ENCODE peak calls at places on chromosomes 1 and 21, in six cellular contexts. F is IMR-90, R is lung, X is neural progenitor cell, K is left ventricle myocardium inferior, U is psoas muscle. O is an unnamed sample. For H3K27me3 and H3K9me3, the result is how much of the 10 kb centered on the place peaks cover.

GRCh38 chr21:28215214-28215954 is 777.3 kb downstream of the LTN1 start:
- DNase-seq in F (peak), R (no peak), X (no peak), K (no peak), U (no peak), O (no peak)

GRCh38 chr1:81949421-81949820 is 148.7 kb downstream of the ADGRL2 start:
- DNase-seq in F (no peak), R (no peak), X (peak), K (no peak), U (no peak), O (no peak)

GRCh38 chr1:59013276-59013927 is 229.6 kb upstream of the JUN start:
- DNase-seq in F (peak), R (no peak), X (peak), K (peak), U (peak), O (no peak)

GRCh38 chr21:36388835-36389234 is 3.6 kb downstream of the CHAF1B start:
- DNase-seq in F (peak), R (peak), X (peak), K (no peak), U (no peak), O (no peak)

GRCh38 chr1:114832057-114832456 is 22.6 kb upstream of the SYCP1 start:
- DNase-seq in F (no peak), R (no peak), X (no peak), K (no peak), U (no peak), O (no peak)

GRCh38 chr1:211613951-211614350 is 35.0 kb upstream of the SLC30A1 start:
- DNase-seq in F (no peak), R (no peak), X (no peak), K (no peak), U (no peak), O (no peak)

GRCh38 chr1:54837002-54837853 is 36.1 kb upstream of the TTC22 start:
- DNase-seq in F (no peak), R (no peak), X (no peak), K (no peak), U (no peak), O (no peak)

GRCh38 chr1:119988316-119989067 is 81.0 kb downstream of the NOTCH2 start:
- DNase-seq in F (peak), R (no peak), X (no peak), K (no peak), U (no peak), O (no peak)

GRCh38 chr1:27042670-27043069 is 30.0 kb upstream of the TENT5B start:
- DNase-seq in F (no peak), R (no peak), X (peak), K (no peak), U (peak), O (no peak)

GRCh38 chr1:60978421-60979357 is 103.7 kb upstream of the NFIA start:
- DNase-seq in F (peak), R (peak), X (no peak), K (peak), U (peak), O (peak)

GRCh38 chr1:34277150-34277549 is 100.4 kb downstream of the C1orf94 start:
- DNase-seq in F (no peak), R (no peak), X (no peak), K (no peak), U (no peak), O (no peak)

GRCh38 chr1:94271373-94271772 is 34.0 kb upstream of the ARHGAP29 start:
- DNase-seq in F (no peak), R (no peak), X (no peak), K (no peak), U (no peak), O (no peak)

GRCh38 chr1:100589667-100590066 is 51.7 kb downstream of the GPR88 start:
- DNase-seq in F (no peak), R (no peak), X (no peak), K (no peak), U (no peak), O (no peak)

GRCh38 chr1:219883400-219884332 is 44.7 kb downstream of the SLC30A10 start:
- DNase-seq in F (no peak), R (no peak), X (peak), K (no peak), U (no peak), O (peak)

GRCh38 chr1:47818682-47819502 is 178.3 kb downstream of the TRABD2B start:
- DNase-seq in F (no peak), R (no peak), X (no peak), K (no peak), U (peak), O (no peak)

GRCh38 chr1:15154480-15155036 is 1.0 kb downstream of the TMEM51 start:
- DNase-seq in F (no peak), R (no peak), X (peak), K (peak), U (peak), O (peak)

GRCh38 chr1:58824753-58825389 is 41.0 kb upstream of the JUN start:
- DNase-seq in F (no peak), R (peak), X (no peak), K (peak), U (no peak), O (no peak)

GRCh38 chr1:4139646-4140045 is 239.6 kb upstream of the C1orf174 start:
- DNase-seq in F (no peak), R (no peak), X (no peak), K (no peak), U (no peak), O (no peak)

GRCh38 chr1:37892151-37893047 is 33.0 kb upstream of the MTF1 start:
- DNase-seq in F (peak), R (no peak), X (no peak), K (no peak), U (no peak), O (no peak)

GRCh38 chr1:200934676-200935245 is 40.1 kb downstream of the INAVA start:
- DNase-seq in F (no peak), R (no peak), X (no peak), K (no peak), U (no peak), O (no peak)

GRCh38 chr1:9860887-9861286 is 37.1 kb upstream of the CLSTN1 start:
- DNase-seq in F (peak), R (no peak), X (no peak), K (no peak), U (peak), O (no peak)

GRCh38 chr1:241990040-241990439 is 8.9 kb downstream of the MAP1LC3C start:
- DNase-seq in F (peak), R (peak), X (no peak), K (peak), U (peak), O (peak)

GRCh38 chr1:172977296-172978027 is 73.3 kb downstream of the TNFSF18 start:
- DNase-seq in F (no peak), R (no peak), X (no peak), K (no peak), U (no peak), O (no peak)

GRCh38 chr1:232352956-232353355 is 277.0 kb downstream of the SIPA1L2 start:
- DNase-seq in F (no peak), R (no peak), X (no peak), K (no peak), U (no peak), O (no peak)

GRCh38 chr1:25809283-25809926 is 9.4 kb downstream of the SELENON start:
- DNase-seq in F (no peak), R (no peak), X (no peak), K (no peak), U (no peak), O (no peak)

GRCh38 chr1:230282157-230282556 is 144.0 kb downstream of the PGBD5 start:
- DNase-seq in F (no peak), R (no peak), X (no peak), K (no peak), U (peak), O (no peak)

GRCh38 chr1:27726173-27726793 is 522 bp downstream of the FAM76A start:
- DNase-seq in F (peak), R (peak), X (peak), K (peak), U (peak), O (peak)

GRCh38 chr21:18041012-18041411 is 203.6 kb upstream of the CHODL start:
- DNase-seq in F (no peak), R (no peak), X (peak), K (no peak), U (no peak), O (peak)

GRCh38 chr1:224615861-224616760 is at the start of gene CNIH3:
- DNase-seq in F (peak), R (no peak), X (peak), K (no peak), U (peak), O (peak)

GRCh38 chr1:197146108-197147095 is at the start of gene ASPM:
- DNase-seq in F (peak), R (peak), X (peak), K (peak), U (peak), O (peak)

GRCh38 chr1:44423706-44424546 is 18.9 kb downstream of the RNF220 start:
- DNase-seq in F (peak), R (peak), X (no peak), K (peak), U (no peak), O (no peak)

GRCh38 chr1:44422161-44422560 is 17.1 kb downstream of the RNF220 start:
- DNase-seq in F (no peak), R (no peak), X (no peak), K (no peak), U (no peak), O (no peak)

GRCh38 chr1:44418022-44418673 is 13.1 kb downstream of the RNF220 start:
- DNase-seq in F (no peak), R (no peak), X (peak), K (no peak), U (no peak), O (no peak)

GRCh38 chr1:44420535-44420934 is 15.5 kb downstream of the RNF220 start:
- DNase-seq in F (no peak), R (no peak), X (no peak), K (no peak), U (no peak), O (no peak)

GRCh38 chr1:44421374-44422028 is 16.4 kb downstream of the RNF220 start:
- DNase-seq in F (no peak), R (no peak), X (peak), K (no peak), U (no peak), O (no peak)
- H3K27me3 ChIP-seq in F (half or more), R (under half), X (half or more), K (half or more), U (under half), O (half or more)

DNA sequence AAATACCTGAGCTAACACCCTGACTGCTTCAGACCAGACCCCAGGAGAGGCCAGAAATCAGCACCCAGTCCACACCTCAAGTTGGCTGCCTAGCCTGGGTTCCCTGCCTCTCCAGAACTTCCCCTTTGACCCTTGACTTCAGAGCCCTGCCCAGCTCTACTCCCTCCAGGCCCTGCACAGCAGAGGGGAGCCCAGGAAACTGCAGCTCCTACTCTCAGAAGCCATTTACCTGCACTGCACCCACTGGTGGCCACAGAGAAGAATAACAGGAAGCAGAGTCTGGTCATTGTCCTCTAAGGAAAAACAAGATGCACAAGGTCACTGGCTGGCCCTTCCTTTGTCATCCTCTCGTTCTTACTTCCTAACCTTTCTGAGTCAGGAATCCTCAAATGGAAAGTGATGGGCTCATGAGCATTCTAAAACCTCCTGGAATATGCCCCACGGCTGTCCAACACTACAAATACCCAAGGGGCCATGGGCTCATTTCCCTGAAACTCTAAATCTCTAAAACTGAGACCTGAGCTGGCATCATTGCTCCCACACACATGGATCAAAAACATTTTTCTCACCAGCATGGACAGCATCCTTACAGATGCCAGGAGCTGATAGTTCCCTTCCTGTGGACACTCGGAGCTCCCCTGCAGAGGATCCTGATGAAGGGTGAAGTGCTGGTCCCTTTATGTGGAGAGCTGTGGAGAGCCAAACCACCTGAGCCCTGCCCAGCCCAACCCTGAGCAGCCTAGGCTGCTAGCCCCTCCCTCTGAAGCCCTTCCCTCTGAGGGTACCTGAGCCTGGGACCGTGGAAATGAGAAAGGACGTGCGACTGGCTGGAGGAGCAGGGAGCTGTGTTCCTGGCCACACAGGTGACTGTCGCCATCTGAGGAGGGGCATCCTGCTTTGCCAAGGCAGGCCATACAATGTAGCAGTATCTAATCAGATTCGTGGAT is at the start of gene ITLN2:
- DNase-seq in F (peak), R (no peak), X (peak), K (no peak), U (no peak), O (peak)
- TF ChIP-seq CTCF in F (peak), R (peak), X (peak), K (peak), U (no peak), O (peak)

GRCh38 chr1:157025856-157026255 is 19.7 kb downstream of the ARHGEF11 start:
- DNase-seq in F (peak), R (no peak), X (no peak), K (no peak), U (no peak), O (no peak)

GRCh38 chr1:157019457-157019856 is 26.1 kb downstream of the ARHGEF11 start:
- DNase-seq in F (no peak), R (no peak), X (no peak), K (no peak), U (no peak), O (no peak)

GRCh38 chr1:157021688-157022087 is 23.9 kb downstream of the ARHGEF11 start:
- DNase-seq in F (no peak), R (no peak), X (no peak), K (no peak), U (no peak), O (no peak)

GRCh38 chr1:157030728-157031127 is 14.8 kb downstream of the ARHGEF11 start:
- DNase-seq in F (no peak), R (no peak), X (no peak), K (no peak), U (no peak), O (no peak)

GRCh38 chr1:157025321-157025720 is 20.2 kb downstream of the ARHGEF11 start:
- DNase-seq in F (no peak), R (no peak), X (no peak), K (no peak), U (no peak), O (no peak)
- H3K9me3 ChIP-seq in F (under half), R (under half), X (under half), K (under half), U (under half), O (under half)

DNA sequence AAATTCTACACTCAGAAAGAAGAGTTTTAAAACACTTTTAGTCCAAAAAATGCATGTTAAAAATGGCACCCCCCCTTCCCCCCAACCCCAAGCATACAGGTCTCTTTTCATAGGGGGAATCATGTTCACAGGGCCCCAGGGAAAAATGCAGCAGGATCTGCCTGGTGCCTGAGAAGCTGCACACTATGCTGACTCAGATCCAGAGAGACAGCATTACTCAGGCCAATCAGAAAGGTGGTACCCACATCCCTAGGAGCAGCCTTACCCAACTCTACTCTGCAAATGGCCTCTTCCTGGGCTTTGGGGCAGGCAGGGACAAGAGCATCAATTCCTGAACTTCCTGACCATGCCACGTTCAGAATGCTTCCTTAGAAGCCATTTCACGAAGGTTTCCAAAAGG is 119.0 kb downstream of the HIVEP3 start:
- DNase-seq in F (peak), R (no peak), X (no peak), K (no peak), U (no peak), O (no peak)
- H3K27me3 ChIP-seq in F (under half), R (under half), X (under half), K (under half), U (under half), O (under half)

GRCh38 chr1:202106340-202107284 is 16.1 kb upstream of the GPR37L1 start:
- DNase-seq in F (no peak), R (peak), X (no peak), K (no peak), U (no peak), O (no peak)

GRCh38 chr1:202104073-202104472 is 18.6 kb upstream of the GPR37L1 start:
- DNase-seq in F (no peak), R (no peak), X (no peak), K (no peak), U (no peak), O (no peak)

GRCh38 chr1:202105571-202106339 is 17.0 kb upstream of the GPR37L1 start:
- DNase-seq in F (peak), R (no peak), X (peak), K (no peak), U (no peak), O (peak)

DNA sequence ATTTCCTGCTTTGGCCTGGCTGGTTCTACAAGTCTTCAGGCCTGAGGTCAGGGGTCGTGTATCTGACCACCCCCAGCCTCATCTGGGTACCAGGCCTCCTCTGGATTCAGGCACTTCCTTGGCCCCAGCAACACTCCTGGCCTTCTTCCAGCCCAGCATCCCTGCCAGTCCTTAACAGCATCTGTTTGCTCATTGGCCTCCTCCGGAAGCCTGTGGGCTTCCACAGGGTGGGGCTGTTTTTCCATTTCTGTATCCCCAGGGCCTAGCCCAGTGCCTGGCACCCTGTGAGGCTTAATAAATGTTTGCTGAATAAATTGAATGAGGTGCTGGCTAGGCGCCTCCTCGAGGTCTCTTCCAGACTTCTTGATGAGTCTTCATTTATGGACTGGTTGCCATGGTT is 21.5 kb upstream of the GPR37L1 start:
- DNase-seq in F (no peak), R (no peak), X (no peak), K (no peak), U (no peak), O (peak)
- TF ChIP-seq CTCF in F (no peak), R (no peak), X (peak), K (no peak), U (no peak), O (no peak)

DNA sequence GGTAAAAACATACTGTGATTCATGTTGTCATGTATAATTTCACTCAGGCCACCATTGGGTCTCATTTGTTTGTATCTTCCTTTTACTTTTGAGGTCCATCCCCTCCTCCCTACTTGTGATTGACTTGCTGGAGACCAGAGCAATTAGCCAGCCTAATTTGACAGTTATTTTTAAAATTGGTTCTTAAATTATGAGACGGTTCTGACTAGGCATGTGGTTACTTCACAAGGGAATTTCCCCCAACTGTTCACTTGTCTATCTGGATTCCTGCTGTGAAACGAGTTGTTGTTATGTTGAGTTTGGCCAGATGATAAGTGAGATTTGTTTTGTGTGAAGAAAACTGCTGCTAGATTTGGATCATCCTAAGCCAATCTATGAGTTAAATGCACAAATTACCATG is 359.1 kb downstream of the BARHL2 start:
- DNase-seq in F (no peak), R (no peak), X (no peak), K (no peak), U (no peak), O (no peak)
- H3K9me3 ChIP-seq in F (under half), R (under half), X (under half), K (under half), U (under half), O (under half)

DNA sequence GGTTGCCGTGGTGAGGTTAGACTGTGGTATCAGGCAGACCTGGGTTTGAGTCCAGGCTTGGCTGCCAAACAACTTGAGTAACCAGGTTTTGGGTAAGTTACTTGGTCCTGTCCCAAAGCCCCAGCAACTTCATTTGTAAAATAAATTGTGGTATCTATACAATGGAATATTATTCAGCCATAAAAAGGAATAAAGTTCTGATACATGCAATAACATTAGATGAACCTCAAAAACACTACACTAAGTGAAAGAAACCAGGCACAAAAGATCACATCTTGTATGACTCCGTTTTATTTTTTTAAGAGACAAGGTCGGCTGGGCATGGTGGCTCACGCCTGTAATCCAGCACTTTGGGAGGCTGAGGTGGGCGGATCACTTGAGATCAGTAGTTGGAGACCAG is 16.4 kb upstream of the MIXL1 start:
- DNase-seq in F (no peak), R (no peak), X (no peak), K (no peak), U (no peak), O (no peak)
- H3K27me3 ChIP-seq in F (under half), R (under half), X (under half), K (under half), U (under half), O (under half)

GRCh38 chr1:234781241-234782056 is 171.5 kb upstream of the IRF2BP2 start:
- DNase-seq in F (peak), R (no peak), X (peak), K (no peak), U (no peak), O (no peak)
- TF ChIP-seq CTCF in F (no peak), R (no peak), X (peak), K (no peak), U (peak), O (no peak)

GRCh38 chr1:2952992-2953391 is 68.3 kb upstream of the ACTRT2 start:
- DNase-seq in F (no peak), R (no peak), X (no peak), K (no peak), U (peak), O (no peak)
- H3K9me3 ChIP-seq in F (under half), R (under half), X (under half), K (under half), U (under half), O (under half)

GRCh38 chr1:3069491-3070303 is 694 bp downstream of the PRDM16 start:
- DNase-seq in F (peak), R (peak), X (peak), K (peak), U (peak), O (peak)
- H3K27me3 ChIP-seq in F (half or more), R (under half), X (half or more), K (half or more), U (under half), O (half or more)

O was measured in BE2C.